ENCODE peak calls at places on chromosomes 11 and 22, in nine cellular contexts. P, V, G, D, T, M, C, W and H are unnamed samples.

GRCh38 chr11:28476053-28476452 is 367.9 kb downstream of the METTL15 start:
- DNase-seq in D (no peak), C (no peak), T (no peak), M (no peak), V (no peak), G (no peak), P (no peak), W (no peak), H (no peak)

GRCh38 chr11:74630043-74630442 is 37.7 kb downstream of the POLD3 start:
- DNase-seq in C (no peak), W (no peak), M (no peak), V (no peak), P (no peak), T (no peak), D (no peak), G (no peak), H (no peak)

GRCh38 chr22:27336151-27337090 is 465.1 kb downstream of the MN1 start:
- DNase-seq in W (no peak), T (no peak), D (peak; percentile 4), V (no peak), G (no peak), C (no peak), M (no peak), P (peak; percentile 72), H (no peak)

GRCh38 chr11:95924414-95924760 is 480 bp upstream of the MTMR2 start:
- DNase-seq in D (no peak), W (no peak), P (no peak), V (no peak), G (no peak), C (no peak), M (no peak), T (no peak), H (no peak)

GRCh38 chr11:11782532-11783110 is 59.2 kb upstream of the USP47 start:
- DNase-seq in V (no peak), T (no peak), G (peak; percentile 90), M (no peak), W (no peak), D (no peak), C (no peak), P (no peak), H (no peak)

GRCh38 chr22:35150163-35151107 is 84.5 kb downstream of the ISX start:
- DNase-seq in C (peak; percentile 46), T (peak; percentile 59), W (peak; percentile 82), V (no peak), D (peak; percentile 43), M (peak; percentile 22), P (no peak), G (peak; percentile 50), H (no peak)

GRCh38 chr11:69921429-69922014 is 102.3 kb upstream of the FGF3 start:
- DNase-seq in C (peak; percentile 8), P (no peak), M (no peak), V (peak; percentile 56), D (no peak), T (peak; percentile 42), G (no peak), W (no peak), H (no peak)

GRCh38 chr11:131234146-131234680 is 136.2 kb upstream of the NTM start:
- DNase-seq in C (no peak), T (no peak), W (no peak), D (no peak), M (no peak), V (peak; percentile 54), P (no peak), G (no peak), H (no peak)

GRCh38 chr22:48717883-48718817 is 1109.5 kb downstream of the BRD1 start:
- DNase-seq in C (no peak), M (no peak), T (no peak), D (no peak), G (no peak), W (no peak), P (no peak), V (peak; percentile 58), H (no peak)

GRCh38 chr11:1238767-1239595 is 16.1 kb downstream of the MUC5B start:
- DNase-seq in T (peak; percentile 70), D (no peak), G (peak; percentile 61), W (peak; percentile 67), M (no peak), V (peak; percentile 79), C (peak; percentile 71), P (no peak), H (no peak)

GRCh38 chr11:18071098-18071705 is 25.1 kb upstream of the TPH1 start:
- DNase-seq in M (no peak), P (no peak), G (no peak), T (no peak), W (no peak), V (no peak), D (no peak), C (no peak), H (no peak)

GRCh38 chr11:84922212-84922805 is 704.8 kb downstream of the DLG2 start:
- DNase-seq in C (no peak), V (peak; percentile 6), T (no peak), M (no peak), P (no peak), W (peak; percentile 60), G (no peak), D (no peak), H (no peak)

GRCh38 chr11:106077609-106078517 is at the start of gene AASDHPPT:
- DNase-seq in T (no peak), D (no peak), C (peak; percentile 40), P (no peak), V (peak; percentile 96), M (no peak), G (peak; percentile 34), W (peak; percentile 39), H (no peak)

GRCh38 chr11:116136987-116137674 is 632.9 kb upstream of the CADM1 start:
- DNase-seq in P (no peak), T (no peak), G (no peak), C (no peak), D (no peak), V (no peak), W (peak; percentile 13), M (no peak), H (no peak)

GRCh38 chr11:114168086-114168448 is 108.6 kb downstream of the ZBTB16 start:
- DNase-seq in D (no peak), G (no peak), P (no peak), W (no peak), M (no peak), C (no peak), V (no peak), T (no peak), H (no peak)

GRCh38 chr11:114170226-114170625 is 110.7 kb downstream of the ZBTB16 start:
- DNase-seq in V (no peak), C (no peak), D (no peak), T (no peak), W (no peak), M (no peak), G (no peak), P (no peak), H (no peak)

GRCh38 chr11:114167355-114168085 is 108.0 kb downstream of the ZBTB16 start:
- DNase-seq in P (no peak), V (no peak), D (no peak), C (no peak), W (no peak), G (no peak), T (no peak), M (no peak), H (no peak)

GRCh38 chr11:114169321-114169749 is 109.8 kb downstream of the ZBTB16 start:
- DNase-seq in C (no peak), W (no peak), P (no peak), M (no peak), T (no peak), V (no peak), G (no peak), D (no peak), H (no peak)

DNA sequence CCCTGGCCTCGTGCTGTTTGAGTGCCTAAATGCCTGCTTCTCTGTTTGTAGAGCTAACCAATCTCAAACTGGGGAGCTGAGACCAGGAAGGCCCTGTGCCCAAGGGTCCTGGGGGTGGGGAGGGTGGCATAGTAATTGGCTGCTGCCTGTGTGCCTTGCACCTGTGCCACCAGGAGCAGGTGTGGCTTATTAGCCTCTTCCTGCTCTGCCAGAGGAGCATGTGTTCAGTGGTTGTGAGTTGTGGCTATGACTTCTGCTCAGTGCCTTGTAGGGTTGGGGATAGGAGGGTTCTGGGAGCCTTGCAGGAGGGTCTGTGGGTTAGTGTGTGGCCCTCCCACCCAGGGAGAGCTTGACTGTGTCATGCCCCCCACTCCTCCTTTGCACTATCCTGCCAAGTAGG is 109.2 kb downstream of the ZBTB16 start:
- DNase-seq in D (no peak), G (no peak), V (no peak), T (no peak), C (no peak), W (no peak), P (no peak), M (no peak), H (no peak)
- H3K4me1 ChIP-seq in D (peaks cover 73% of the 10 kb centered on the region), G (peaks cover 97% of the 10 kb centered on the region), V (peaks cover 100% of the 10 kb centered on the region), T (peaks cover 59% of the 10 kb centered on the region), C (peaks cover 82% of the 10 kb centered on the region), W (peaks cover 5% of the 10 kb centered on the region), P (peaks cover 27% of the 10 kb centered on the region), M (peaks cover 99% of the 10 kb centered on the region), H (peaks cover 96% of the 10 kb centered on the region)

GRCh38 chr11:111253630-111254029 is 8.1 kb downstream of the POU2AF2 start:
- DNase-seq in V (no peak), W (no peak), P (no peak), T (no peak), G (no peak), C (no peak), M (no peak), D (no peak), H (no peak)
- H3K4me1 ChIP-seq in V (no peaks in the 10 kb centered on the region), W (no peaks in the 10 kb centered on the region), P (no peaks in the 10 kb centered on the region), T (no peaks in the 10 kb centered on the region), G (no peaks in the 10 kb centered on the region), C (no peaks in the 10 kb centered on the region), M (no peaks in the 10 kb centered on the region), D (no peaks in the 10 kb centered on the region), H (no peaks in the 10 kb centered on the region)

DNA sequence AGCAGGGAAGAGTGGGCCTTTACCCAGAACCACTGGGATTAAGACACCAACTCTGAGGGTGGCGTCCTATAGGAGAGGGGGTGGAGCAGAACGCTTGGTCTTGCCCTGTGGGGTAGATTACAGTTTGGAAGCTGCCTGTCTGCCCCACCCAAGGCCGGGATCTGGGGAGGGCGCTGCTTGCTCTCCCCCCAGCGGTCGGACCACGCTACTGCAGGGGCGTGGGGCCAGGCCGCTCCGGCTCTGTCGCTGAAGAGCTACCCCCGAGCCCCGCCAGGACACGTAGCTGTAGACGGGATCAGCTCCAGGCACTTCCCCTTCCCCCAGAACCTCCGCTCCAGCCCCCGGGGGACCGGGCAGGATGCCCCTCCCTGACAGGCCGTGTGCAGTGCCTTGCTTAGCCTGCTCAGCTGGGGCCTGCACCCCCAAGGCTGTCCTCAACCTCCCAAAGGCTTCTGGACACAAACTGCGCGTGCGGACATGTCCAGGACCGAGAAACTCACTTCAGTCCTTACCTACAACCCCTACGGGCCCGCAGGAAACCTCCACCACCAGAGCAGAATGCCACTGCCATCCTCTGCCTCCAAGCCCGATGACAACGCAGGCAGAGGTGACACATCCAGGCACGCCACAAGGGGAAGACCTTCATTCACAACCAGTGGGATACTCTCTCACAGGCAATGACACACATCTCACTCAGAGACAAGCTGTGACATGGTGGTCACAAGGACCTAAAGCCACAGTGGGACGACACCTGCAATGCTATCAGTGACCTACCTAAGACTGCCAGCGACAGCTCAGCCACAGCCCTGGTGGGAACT is 3.6 kb downstream of the AHNAK start:
- DNase-seq in T (peak; percentile 86), W (peak; percentile 90), G (peak; percentile 80), C (peak; percentile 66), V (peak; percentile 95), P (no peak), M (peak; percentile 59), D (peak; percentile 84), H (no peak)
- H3K4me1 ChIP-seq in T (peaks cover 34% of the 10 kb centered on the region), W (peaks cover 27% of the 10 kb centered on the region), G (peaks cover 81% of the 10 kb centered on the region), C (peaks cover 20% of the 10 kb centered on the region), V (peaks cover 65% of the 10 kb centered on the region), P (peaks cover 60% of the 10 kb centered on the region), M (peaks cover 39% of the 10 kb centered on the region), D (peaks cover 36% of the 10 kb centered on the region), H (peaks cover 49% of the 10 kb centered on the region)

GRCh38 chr22:36405221-36405631 is 17.5 kb upstream of the MYH9 start:
- DNase-seq in P (no peak), M (no peak), T (no peak), V (no peak), D (no peak), W (no peak), G (no peak), C (no peak), H (no peak)
- H3K4me1 ChIP-seq in P (peaks cover 18% of the 10 kb centered on the region), M (peaks cover 36% of the 10 kb centered on the region), T (no peaks in the 10 kb centered on the region), V (peaks cover 10% of the 10 kb centered on the region), D (no peaks in the 10 kb centered on the region), W (no peaks in the 10 kb centered on the region), G (peaks cover 8% of the 10 kb centered on the region), C (peaks cover 7% of the 10 kb centered on the region), H (peaks cover 4% of the 10 kb centered on the region)